ENCODE peak calls at places on chromosome 1, in six cellular contexts. X is cardiac muscle cell; T is tibial nerve; Q is NCI-H2029 treated with DMSO at 0.1 percent for 48 hours; A is stimulated activated CD4-positive, alpha-beta T cell treated with anti-CD3 and anti-CD28 coated beads, Interleukin-2, amount 100 ng/mL, for 48 hours; B is renal cortical epithelial cell. V is an unnamed sample.
A peak's percentile ranks its signal among the peaks of the same experiment; 100 is the strongest.

GRCh38 chr1:162706003-162706402 is 73.7 kb downstream of the DDR2 start:
- DNase-seq in X (no peak), T (no peak), Q (no peak), A (no peak), B (no peak), V (no peak)

GRCh38 chr1:229694053-229694693 is 68.1 kb downstream of the URB2 start:
- DNase-seq in X (peak; percentile 74), T (peak; percentile 78), Q (no peak), A (no peak), B (peak; percentile 54), V (no peak)

GRCh38 chr1:47616036-47616435 is 178.2 kb downstream of the FOXD2 start:
- DNase-seq in X (no peak), T (no peak), Q (no peak), A (no peak), B (no peak), V (no peak)

GRCh38 chr1:235102993-235103411 is 25.6 kb downstream of the TOMM20 start:
- DNase-seq in X (no peak), T (no peak), Q (peak; percentile 10), A (no peak), B (no peak), V (no peak)

GRCh38 chr1:43239484-43239883 is 30.3 kb upstream of the TMEM125 start:
- DNase-seq in X (no peak), T (no peak), Q (no peak), A (no peak), B (no peak), V (no peak)

GRCh38 chr1:222048030-222048632 is 306.2 kb upstream of the DUSP10 start:
- DNase-seq in X (peak; percentile 60), T (no peak), Q (no peak), A (no peak), B (peak; percentile 91), V (no peak)

GRCh38 chr1:241837901-241838300 is 10.1 kb upstream of the EXO1 start:
- DNase-seq in X (peak; percentile 72), T (no peak), Q (no peak), A (no peak), B (peak; percentile 39), V (no peak)

GRCh38 chr1:12356004-12356890 is 126.4 kb downstream of the VPS13D start:
- DNase-seq in X (no peak), T (no peak), Q (peak; percentile 81), A (no peak), B (no peak), V (no peak)

GRCh38 chr1:21855257-21856096 is 43.4 kb downstream of the LDLRAD2 start:
- DNase-seq in X (no peak), T (no peak), Q (no peak), A (no peak), B (no peak), V (no peak)

GRCh38 chr1:98468111-98468717 is 193.3 kb upstream of the SNX7 start:
- DNase-seq in X (peak; percentile 87), T (no peak), Q (peak; percentile 44), A (no peak), B (peak; percentile 60), V (no peak)